ENCODE peak calls at places on chromosomes 11 and 22, in seven cellular contexts. U is ureter; R is neural crest cell; N is cerebellum; F is activated CD4-positive, alpha-beta T cell treated with anti-CD3 and anti-CD28 coated beads, Interleukin-2, amount 50 U/mL, for 1 hour; W is cortex of kidney; I is H4. M is an unnamed sample.

GRCh38 chr22:42925598-42925997 is 68.5 kb upstream of the ARFGAP3 start:
- DNase-seq in U (no peak), R (no peak), N (no peak), F (no peak), W (no peak), I (no peak), M (no peak)

GRCh38 chr22:43270949-43271348 is 72.2 kb downstream of the SCUBE1 start:
- DNase-seq in U (no peak), R (no peak), N (no peak), F (no peak), W (no peak), I (no peak), M (no peak)

GRCh38 chr22:38572065-38572464 is 2.1 kb upstream of the DMC1 start:
- DNase-seq in U (peak), R (peak), N (peak), F (peak), W (no peak), I (peak), M (no peak)

GRCh38 chr22:19878461-19879247 is 24.0 kb upstream of the GNB1L start:
- DNase-seq in U (no peak), R (no peak), N (no peak), F (no peak), W (no peak), I (no peak), M (peak)

GRCh38 chr22:23207786-23208325 is 27.5 kb downstream of the BCR start:
- DNase-seq in U (no peak), R (no peak), N (no peak), F (no peak), W (no peak), I (no peak), M (no peak)

GRCh38 chr22:27801197-27801615 is 350 bp downstream of the MN1 start:
- DNase-seq in U (no peak), R (peak), N (no peak), F (no peak), W (no peak), I (no peak), M (peak)

GRCh38 chr22:31583861-31584485 is 78.0 kb downstream of the PISD start:
- DNase-seq in U (no peak), R (no peak), N (no peak), F (no peak), W (no peak), I (no peak), M (no peak)

GRCh38 chr11:18312012-18312411 is 9.9 kb downstream of the HPS5 start:
- DNase-seq in U (no peak), R (no peak), N (no peak), F (no peak), W (no peak), I (no peak), M (no peak)

GRCh38 chr11:84130646-84131427 is 844.7 kb upstream of the CCDC90B start:
- DNase-seq in U (no peak), R (no peak), N (no peak), F (no peak), W (no peak), I (no peak), M (no peak)

GRCh38 chr11:94781822-94782221 is 13.7 kb downstream of the AMOTL1 start:
- DNase-seq in U (no peak), R (no peak), N (no peak), F (no peak), W (no peak), I (no peak), M (no peak)

GRCh38 chr11:79269923-79270322 is 170.9 kb downstream of the TENM4 start:
- DNase-seq in U (no peak), R (no peak), N (no peak), F (no peak), W (no peak), I (no peak), M (no peak)

GRCh38 chr22:43530864-43531201 is 119.0 kb downstream of the MPPED1 start:
- DNase-seq in U (no peak), R (no peak), N (no peak), F (no peak), W (no peak), I (no peak), M (no peak)

GRCh38 chr11:19405966-19406365 is 165.2 kb upstream of the E2F8 start:
- DNase-seq in U (no peak), R (no peak), N (no peak), F (no peak), W (no peak), I (no peak), M (no peak)

GRCh38 chr22:46359362-46359761 is 23.8 kb downstream of the TRMU start:
- DNase-seq in U (no peak), R (no peak), N (no peak), F (no peak), W (no peak), I (no peak), M (no peak)

GRCh38 chr11:443542-444199 is 1.9 kb upstream of the ANO9 start:
- DNase-seq in U (no peak), R (no peak), N (no peak), F (no peak), W (no peak), I (peak), M (no peak)

GRCh38 chr11:115928811-115929210 is 424.6 kb upstream of the CADM1 start:
- DNase-seq in U (no peak), R (no peak), N (no peak), F (no peak), W (no peak), I (no peak), M (no peak)

GRCh38 chr11:22666700-22667439 is 459 bp downstream of the GAS2 start:
- DNase-seq in U (no peak), R (peak), N (no peak), F (no peak), W (no peak), I (no peak), M (peak)

GRCh38 chr11:50275133-50275532 is 242.5 kb downstream of the OR4C45 start:
- DNase-seq in U (no peak), R (no peak), N (no peak), F (no peak), W (no peak), I (no peak), M (no peak)

GRCh38 chr11:64164392-64165312 is 1.3 kb downstream of the MACROD1 start:
- DNase-seq in U (no peak), R (no peak), N (no peak), F (no peak), W (no peak), I (no peak), M (peak)

GRCh38 chr11:27347949-27348879 is 14.8 kb downstream of the CCDC34 start:
- DNase-seq in U (no peak), R (no peak), N (no peak), F (no peak), W (no peak), I (peak), M (no peak)

GRCh38 chr11:132588366-132588765 is 943.9 kb downstream of the OPCML start:
- DNase-seq in U (no peak), R (no peak), N (no peak), F (no peak), W (no peak), I (no peak), M (no peak)

GRCh38 chr11:6572215-6572614 is 31.2 kb downstream of the RRP8 start:
- DNase-seq in U (no peak), R (no peak), N (no peak), F (no peak), W (no peak), I (no peak), M (no peak)

M was measured in psoas muscle.